ENCODE peak calls at places on chromosomes 7 and 10, in seven cellular contexts. I is ovary, J is right lobe of liver, W is sigmoid colon, S is HCT116, O is A549, B is prostate gland. L is an unnamed sample.

GRCh38 chr7:111012152-111012551 is 78.8 kb upstream of the LRRN3 start:
- DNase-seq in I (no peak), O (peak; percentile 9), W (no peak), S (no peak), J (no peak), B (no peak), L (no peak)

GRCh38 chr10:1560535-1561192 is 176.7 kb downstream of the ADARB2 start:
- DNase-seq in J (no peak), B (no peak), I (no peak), O (no peak), S (no peak), W (peak; percentile 28), L (no peak)

GRCh38 chr7:51142741-51143390 is 173.7 kb downstream of the COBL start:
- DNase-seq in I (no peak), S (no peak), B (no peak), O (no peak), J (no peak), W (no peak), L (no peak)

GRCh38 chr7:2680792-2681490 is 7.1 kb upstream of the AMZ1 start:
- DNase-seq in W (peak; percentile 85), J (peak; percentile 88), O (peak; percentile 77), I (peak; percentile 83), S (peak; percentile 56), B (peak; percentile 62), L (peak; percentile 87)

GRCh38 chr10:75034131-75034512 is 77.3 kb upstream of the SAMD8 start:
- DNase-seq in S (no peak), O (no peak), B (no peak), W (no peak), I (no peak), J (no peak), L (no peak)

GRCh38 chr10:86367339-86367951 is 850 bp upstream of the GRID1 start:
- DNase-seq in B (no peak), S (no peak), I (peak; percentile 13), J (no peak), W (peak; percentile 66), O (no peak), L (peak; percentile 46)

GRCh38 chr10:11515596-11516418 is 95.6 kb downstream of the USP6NL start:
- DNase-seq in J (no peak), O (peak; percentile 69), S (peak; percentile 54), W (no peak), B (peak; percentile 39), I (peak; percentile 47), L (peak; percentile 53)

GRCh38 chr10:133267293-133267692 is 9.4 kb downstream of the ADAM8 start:
- DNase-seq in B (no peak), W (no peak), I (no peak), S (no peak), O (no peak), J (no peak), L (no peak)

GRCh38 chr10:76086571-76087260 is 655.3 kb downstream of the LRMDA start:
- DNase-seq in I (peak; percentile 83), S (no peak), J (peak; percentile 51), W (peak; percentile 89), B (peak; percentile 77), O (peak; percentile 65), L (peak; percentile 75)

GRCh38 chr7:109986701-109987100 is 1104.2 kb upstream of the LRRN3 start:
- DNase-seq in B (no peak), J (no peak), W (no peak), I (no peak), O (no peak), S (no peak), L (no peak)

GRCh38 chr10:133391761-133392518 is 2.0 kb upstream of the MTG1 start:
- DNase-seq in O (no peak), B (no peak), I (no peak), S (no peak), W (peak; percentile 56), J (no peak), L (no peak)

GRCh38 chr7:81013036-81013435 is 94.2 kb upstream of the SEMA3C start:
- DNase-seq in I (no peak), O (peak; percentile 66), B (no peak), S (peak; percentile 76), J (no peak), W (no peak), L (no peak)

GRCh38 chr10:30111340-30111980 is 52.1 kb upstream of the JCAD start:
- DNase-seq in I (no peak), O (peak; percentile 24), J (no peak), S (no peak), B (no peak), W (no peak), L (no peak)

GRCh38 chr7:104005197-104005596 is 15.7 kb upstream of the RELN start:
- DNase-seq in S (no peak), B (no peak), J (no peak), O (no peak), W (no peak), I (no peak), L (no peak)
- TF ChIP-seq CTCF in S (no peak), B (no peak), J (no peak), O (no peak), W (no peak), I (no peak), L (no peak)

GRCh38 chr7:55515569-55516279 is 56.6 kb downstream of the VOPP1 start:
- DNase-seq in S (no peak), O (no peak), I (no peak), W (no peak), J (no peak), B (no peak), L (peak; percentile 64)
- TF ChIP-seq POLR2A in S (no peak), O (no peak), I (no peak), W (no peak), J (no peak), B (no peak), L (no peak)

GRCh38 chr10:122348951-122349361 is 25.6 kb upstream of the PLEKHA1 start:
- DNase-seq in W (no peak), J (no peak), B (no peak), S (no peak), I (no peak), O (no peak), L (peak; percentile 74)
- H3K4me1 ChIP-seq in W (peaks cover 6% of the 10 kb centered on the region), J (no peaks in the 10 kb centered on the region), B (no peaks in the 10 kb centered on the region), S (peaks cover 7% of the 10 kb centered on the region), I (no peaks in the 10 kb centered on the region), O (peaks cover 8% of the 10 kb centered on the region), L (no peaks in the 10 kb centered on the region)

GRCh38 chr7:22697897-22698645 is 28.9 kb upstream of the IL6 start:
- DNase-seq in S (no peak), J (no peak), O (no peak), W (no peak), I (no peak), B (no peak), L (no peak)

GRCh38 chr7:22702516-22702915 is 24.5 kb upstream of the IL6 start:
- DNase-seq in J (no peak), W (no peak), B (no peak), O (no peak), S (no peak), I (no peak), L (no peak)

GRCh38 chr7:22698762-22699161 is 28.2 kb upstream of the IL6 start:
- DNase-seq in B (no peak), J (no peak), O (no peak), I (no peak), W (no peak), S (no peak), L (no peak)

GRCh38 chr7:22697322-22697859 is 29.6 kb upstream of the IL6 start:
- DNase-seq in S (no peak), J (no peak), I (no peak), W (no peak), B (no peak), O (no peak), L (no peak)

GRCh38 chr7:22700559-22701002 is 26.4 kb upstream of the IL6 start:
- DNase-seq in S (no peak), B (no peak), O (no peak), J (no peak), I (no peak), W (no peak), L (no peak)
- TF ChIP-seq CTCF in S (no peak), B (no peak), O (no peak), J (no peak), I (no peak), W (no peak), L (no peak)

GRCh38 chr10:44968887-44969400 is 9.3 kb downstream of the RASSF4 start:
- DNase-seq in O (no peak), S (no peak), W (peak; percentile 22), B (no peak), I (no peak), J (no peak), L (no peak)
- TF ChIP-seq POLR2A in O (no peak), S (no peak), W (no peak), B (no peak), I (no peak), J (no peak), L (no peak)

GRCh38 chr10:62050627-62050924 is 149.1 kb downstream of the ARID5B start:
- DNase-seq in O (no peak), S (no peak), B (no peak), I (no peak), W (no peak), J (no peak), L (no peak)
- H3K4me1 ChIP-seq in O (peaks cover 59% of the 10 kb centered on the region), S (no peaks in the 10 kb centered on the region), B (peaks cover 13% of the 10 kb centered on the region), I (peaks cover 25% of the 10 kb centered on the region), W (peaks cover 79% of the 10 kb centered on the region), J (no peaks in the 10 kb centered on the region), L (peaks cover 14% of the 10 kb centered on the region)